ENCODE peak calls at places on chromosomes 6 and 20, in eight cellular contexts. B is fibroblast of the conjunctiva; I is adrenal gland; J is CD4-positive, alpha-beta memory T cell; Z is stimulated activated CD4-positive, alpha-beta T cell treated with anti-CD3 and anti-CD28 coated beads, Interleukin-15, amount 100 ng/mL, for 1 hour; O is PC-3; C is substantia nigra; G is RWPE1. T is an unnamed sample.

GRCh38 chr6:31972709-31973350 is 892 bp upstream of the DXO start:
- DNase-seq in B (peak; percentile 31), I (peak; percentile 59), J (no peak), Z (no peak), O (no peak), C (no peak), G (no peak), T (peak; percentile 42)

GRCh38 chr6:47836639-47837038 is 54.8 kb downstream of the OPN5 start:
- DNase-seq in B (no peak), I (no peak), J (no peak), Z (no peak), O (peak; percentile 28), C (no peak), G (no peak), T (peak; percentile 43)

GRCh38 chr6:123803456-123803861 is 206 bp upstream of the NKAIN2 start:
- DNase-seq in B (no peak), I (no peak), J (no peak), Z (no peak), O (no peak), C (no peak), G (peak; percentile 8), T (no peak)

GRCh38 chr6:10721850-10722569 is 860 bp upstream of the TMEM14C start:
- DNase-seq in B (no peak), I (no peak), J (no peak), Z (no peak), O (no peak), C (no peak), G (no peak), T (no peak)

GRCh38 chr20:36644713-36645109 is 1.3 kb downstream of the SLA2 start:
- DNase-seq in B (no peak), I (no peak), J (no peak), Z (peak; percentile 8), O (no peak), C (no peak), G (no peak), T (no peak)

GRCh38 chr6:159762681-159763293 is 942 bp downstream of the ACAT2 start:
- DNase-seq in B (no peak), I (peak; percentile 43), J (peak; percentile 49), Z (no peak), O (no peak), C (no peak), G (peak; percentile 14), T (peak; percentile 17)

GRCh38 chr20:50745634-50746137 is 14.3 kb downstream of the PARD6B start:
- DNase-seq in B (no peak), I (no peak), J (no peak), Z (no peak), O (peak; percentile 60), C (no peak), G (no peak), T (no peak)

GRCh38 chr20:43963872-43964791 is 49.5 kb downstream of the TOX2 start:
- DNase-seq in B (no peak), I (peak; percentile 31), J (peak; percentile 68), Z (no peak), O (peak; percentile 56), C (no peak), G (no peak), T (no peak)

GRCh38 chr20:34237942-34238341 is 3.3 kb upstream of the ASIP start:
- DNase-seq in B (no peak), I (no peak), J (no peak), Z (no peak), O (no peak), C (no peak), G (no peak), T (no peak)